ENCODE peak calls at places on chromosomes 2 and 18, in four cellular contexts. I, R, S and M are unnamed samples.

GRCh38 chr2:740446-741293 is 63.5 kb upstream of the TMEM18 start:
- DNase-seq in I (peak; percentile 97), R (peak; percentile 92), S (peak; percentile 85), M (peak; percentile 84)

GRCh38 chr2:115650827-115651226 is 1208.4 kb downstream of the DPP10 start:
- DNase-seq in I (no peak), R (no peak), S (no peak), M (no peak)

GRCh38 chr2:216687646-216688045 is 7.7 kb downstream of the IGFBP5 start:
- DNase-seq in I (no peak), R (no peak), S (no peak), M (no peak)

GRCh38 chr2:71100195-71100964 is 29.6 kb downstream of the MCEE start:
- DNase-seq in I (peak; percentile 71), R (peak; percentile 68), S (peak; percentile 68), M (peak; percentile 63)

GRCh38 chr2:103959174-103960125 is 894.5 kb upstream of the POU3F3 start:
- DNase-seq in I (peak; percentile 13), R (peak; percentile 63), S (peak; percentile 10), M (no peak)

GRCh38 chr2:241860184-241861078 is 1.7 kb upstream of the PDCD1 start:
- DNase-seq in I (peak; percentile 6), R (peak; percentile 46), S (no peak), M (no peak)

GRCh38 chr2:176106636-176107539 is at the start of gene HOXD11:
- DNase-seq in I (peak; percentile 46), R (peak; percentile 72), S (peak; percentile 66), M (peak; percentile 43)

GRCh38 chr2:228701506-228701905 is 520.0 kb upstream of the SPHKAP start:
- DNase-seq in I (no peak), R (no peak), S (no peak), M (no peak)

GRCh38 chr2:136255648-136256461 is 137.9 kb upstream of the CXCR4 start:
- DNase-seq in I (no peak), R (no peak), S (no peak), M (no peak)

GRCh38 chr18:74373428-74373827 is 57.8 kb downstream of the C18orf63 start:
- DNase-seq in I (no peak), R (no peak), S (no peak), M (no peak)

GRCh38 chr2:62045017-62045543 is 139.6 kb downstream of the COMMD1 start:
- DNase-seq in I (no peak), R (no peak), S (peak; percentile 18), M (no peak)

GRCh38 chr2:152453129-152453642 is 118.2 kb downstream of the FMNL2 start:
- DNase-seq in I (no peak), R (no peak), S (no peak), M (no peak)

GRCh38 chr2:238973038-238973772 is 125.3 kb downstream of the TWIST2 start:
- DNase-seq in I (no peak), R (no peak), S (no peak), M (no peak)

DNA sequence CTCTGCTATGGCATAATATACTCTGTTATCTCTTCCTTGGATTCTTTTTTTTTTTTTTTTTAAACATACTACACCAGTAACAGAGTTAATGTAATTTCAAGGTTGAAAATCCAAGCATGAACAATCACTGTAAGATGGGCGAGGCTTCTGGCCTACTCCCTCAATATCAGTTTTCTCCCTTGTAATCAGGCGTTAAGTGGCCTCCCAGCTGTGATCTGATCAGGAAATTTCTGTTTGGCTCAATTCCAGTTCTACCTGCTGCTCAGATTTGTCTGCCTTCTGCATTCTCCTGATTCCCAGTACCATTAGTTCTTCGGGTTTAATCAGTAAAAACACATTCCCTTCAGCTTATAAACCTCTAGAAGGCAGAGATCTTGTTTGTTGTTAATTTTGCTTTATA is 18.6 kb downstream of the PRKD3 start:
- DNase-seq in I (no peak), R (no peak), S (peak; percentile 22), M (no peak)
- H3K27ac ChIP-seq in I (no peak overlapping the region), R (no peak overlapping the region), S (peak overlapping the region; percentile 9), M (no peak overlapping the region)

GRCh38 chr2:15426606-15427005 is 134.5 kb downstream of the NBAS start:
- DNase-seq in I (no peak), R (no peak), S (no peak), M (no peak)
- TF ChIP-seq POLR2A in I (no peak), R (no peak), S (no peak), M (no peak)

GRCh38 chr2:65103013-65103720 is 26.7 kb downstream of the RAB1A start:
- DNase-seq in I (no peak), R (no peak), S (no peak), M (no peak)
- H3K27ac ChIP-seq in I (no peak overlapping the region), R (no peak overlapping the region), S (no peak overlapping the region), M (no peak overlapping the region)

DNA sequence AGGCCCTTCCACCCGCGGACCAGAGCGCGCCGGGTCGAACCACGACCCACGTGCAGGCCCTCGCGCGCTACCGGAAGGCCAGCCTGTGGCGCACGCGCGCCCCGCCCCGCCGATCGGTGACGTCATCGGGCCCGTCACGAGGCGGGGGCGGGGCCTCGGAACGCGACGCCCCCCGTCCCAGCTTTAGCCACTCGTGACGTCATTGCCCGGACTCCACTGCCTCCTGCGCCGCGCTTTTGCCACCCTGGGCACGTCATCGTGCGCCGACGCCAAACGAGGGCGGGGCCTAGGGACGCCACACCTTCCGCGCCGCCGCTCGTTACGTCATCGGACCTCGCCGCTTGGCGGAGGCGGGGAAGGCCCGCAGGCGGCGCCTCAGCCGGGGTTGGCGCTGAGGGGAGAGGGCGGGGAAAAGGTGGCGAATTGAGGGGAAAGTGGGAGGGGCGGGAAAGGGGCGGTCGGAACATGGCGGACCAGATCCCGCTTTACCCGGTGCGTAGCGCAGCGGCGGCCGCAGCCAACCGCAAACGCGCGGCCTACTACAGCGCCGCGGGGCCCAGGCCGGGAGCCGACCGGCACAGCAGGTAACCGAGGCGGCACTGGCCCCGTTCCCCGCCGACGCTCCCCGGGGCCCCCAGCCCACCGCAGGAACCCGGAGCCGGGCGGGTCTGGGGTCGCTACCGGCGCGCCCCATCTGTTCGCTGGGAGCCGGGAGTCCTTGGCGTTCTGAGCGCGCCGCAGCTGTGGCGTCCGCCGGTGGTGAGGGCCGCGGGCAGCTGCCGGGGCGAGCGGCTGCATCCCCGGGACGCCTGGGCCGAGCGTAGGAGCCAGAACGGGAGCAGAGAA is at the start of gene ATP9B:
- DNase-seq in I (peak; percentile 97), R (peak; percentile 99), S (peak; percentile 97), M (peak; percentile 96)
- TF ChIP-seq POLR2A in I (peak; percentile 62), R (peak; percentile 76), S (peak; percentile 64), M (no peak)

GRCh38 chr18:3368193-3368592 is 81.8 kb upstream of the TGIF1 start:
- DNase-seq in I (peak; percentile 13), R (no peak), S (no peak), M (no peak)
- H3K27ac ChIP-seq in I (no peak overlapping the region), R (peak overlapping the region; percentile 53), S (no peak overlapping the region), M (peak overlapping the region; percentile 77)

DNA sequence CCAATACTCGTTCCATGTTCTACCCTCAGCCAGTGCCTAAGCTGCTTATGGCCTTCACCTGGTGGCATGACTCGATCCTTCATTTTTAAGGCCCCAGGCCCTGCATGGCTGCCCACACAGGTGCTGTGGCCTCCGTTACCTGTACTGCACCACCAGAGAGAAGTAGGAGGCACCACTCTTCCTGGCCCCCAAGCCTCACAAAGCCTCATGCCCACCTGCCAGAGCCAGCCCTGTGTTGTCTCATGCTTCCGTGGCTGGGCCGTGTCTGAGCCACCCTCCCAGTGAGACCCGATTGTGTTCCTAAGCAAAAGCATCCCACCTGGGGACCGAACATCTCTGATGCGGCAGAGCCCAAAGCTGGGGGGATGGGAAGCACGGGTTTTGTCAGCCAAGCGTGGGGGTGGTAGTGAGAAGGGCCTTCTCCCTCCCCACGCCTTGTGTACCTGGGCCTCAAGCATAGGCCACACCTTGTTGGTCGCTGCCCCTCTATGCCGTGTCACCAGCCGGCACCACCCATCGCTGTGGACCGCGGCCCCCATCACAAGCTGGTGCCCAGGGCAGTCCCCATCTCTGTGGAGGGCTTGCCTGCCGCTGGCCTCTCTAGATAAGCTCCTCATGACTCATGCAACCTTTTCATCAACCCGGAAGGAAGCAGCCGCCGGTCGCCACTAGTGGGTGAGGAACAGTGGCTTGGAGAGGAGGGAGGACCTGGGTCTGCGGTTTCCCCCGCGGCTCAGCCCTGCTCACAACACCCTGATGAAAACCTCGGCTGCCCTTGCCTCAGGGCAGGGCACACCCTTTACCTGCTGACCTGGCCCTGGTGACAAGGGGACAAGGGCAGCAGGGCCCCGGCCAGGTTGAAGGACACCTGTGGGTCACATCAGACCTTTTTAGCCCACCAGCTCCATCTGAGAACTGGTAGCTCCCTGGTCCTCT is 2.7 kb upstream of the RNPEPL1 start:
- DNase-seq in I (peak; percentile 89), R (peak; percentile 87), S (peak; percentile 90), M (peak; percentile 86)
- TF ChIP-seq POLR2A in I (no peak), R (no peak), S (peak; percentile 67), M (no peak)

DNA sequence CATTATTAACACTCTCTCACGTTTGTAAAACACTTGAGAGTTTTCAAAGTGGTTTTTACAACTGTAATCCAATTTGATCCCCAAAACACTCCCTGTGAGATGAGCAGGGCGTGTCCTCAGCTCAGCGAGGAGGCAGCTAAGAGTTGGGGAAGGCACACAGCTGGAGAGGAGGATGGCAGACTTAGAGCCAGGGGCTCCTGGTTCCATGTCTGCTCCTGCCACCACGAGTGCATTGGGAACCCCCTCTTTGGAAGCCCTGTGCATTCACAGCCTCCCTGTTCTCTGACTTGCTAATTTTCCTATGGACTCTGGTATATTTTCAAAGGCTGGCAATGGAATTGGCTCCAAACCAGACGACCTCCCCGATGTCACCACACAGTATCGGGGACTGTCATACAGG is 97.5 kb downstream of the PLB1 start:
- DNase-seq in I (no peak), R (no peak), S (no peak), M (peak; percentile 5)
- H3K27ac ChIP-seq in I (no peak overlapping the region), R (no peak overlapping the region), S (no peak overlapping the region), M (peak overlapping the region; percentile 89)

GRCh38 chr18:58026395-58026794 is 17.6 kb upstream of the NEDD4L start:
- DNase-seq in I (no peak), R (no peak), S (no peak), M (no peak)

GRCh38 chr18:58025733-58026132 is 18.3 kb upstream of the NEDD4L start:
- DNase-seq in I (no peak), R (no peak), S (no peak), M (no peak)

GRCh38 chr18:58027341-58027740 is 16.7 kb upstream of the NEDD4L start:
- DNase-seq in I (no peak), R (no peak), S (no peak), M (no peak)

GRCh38 chr18:58028109-58028784 is 15.8 kb upstream of the NEDD4L start:
- DNase-seq in I (no peak), R (no peak), S (no peak), M (no peak)

GRCh38 chr18:58026857-58027256 is 17.2 kb upstream of the NEDD4L start:
- DNase-seq in I (no peak), R (no peak), S (no peak), M (no peak)
- TF ChIP-seq POLR2A in I (no peak), R (no peak), S (no peak), M (no peak)

GRCh38 chr18:10514621-10515020 is 11.2 kb upstream of the NAPG start:
- DNase-seq in I (no peak), R (no peak), S (no peak), M (no peak)
- H3K27ac ChIP-seq in I (no peak overlapping the region), R (no peak overlapping the region), S (peak overlapping the region; percentile 2), M (no peak overlapping the region)

DNA sequence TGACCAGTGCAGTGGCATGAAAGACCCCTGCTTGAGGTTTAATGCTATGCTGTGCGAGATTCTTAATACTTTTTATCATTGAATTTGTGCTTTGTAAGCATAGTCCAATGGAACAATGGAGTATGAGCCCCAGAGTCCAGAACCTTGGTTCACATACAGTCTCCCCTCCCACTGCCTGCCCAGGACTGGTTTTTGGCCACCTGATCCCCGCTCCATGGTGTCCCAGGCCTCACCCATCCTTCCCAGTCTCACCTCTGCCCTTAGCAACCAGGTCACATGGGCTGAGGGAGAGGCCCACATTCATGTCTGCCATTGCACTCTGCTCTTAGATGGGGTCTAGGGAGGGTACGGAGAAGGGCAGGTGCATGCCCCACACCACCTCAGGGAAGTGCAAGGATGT is 6.3 kb downstream of the PDE11A start:
- DNase-seq in I (no peak), R (no peak), S (no peak), M (no peak)
- TF ChIP-seq POLR2A in I (no peak), R (no peak), S (no peak), M (no peak)